ENCODE peak calls at places on chromosomes 11 and 22, in nine cellular contexts. O is BJ; W is HTR-8/SVneo; I is mucosa of gallbladder; U is adipocyte; J is NCI-H524; Q is posterior cingulate gyrus; N is stimulated activated naive CD4-positive, alpha-beta T cell; S is bronchial epithelial cell. P is an unnamed sample.

GRCh38 chr11:102309621-102310541 is 7.4 kb upstream of the BIRC3 start:
- DNase-seq in N (no peak), Q (no peak), O (no peak), I (no peak), W (no peak), S (no peak), U (peak; percentile 53), J (no peak), P (no peak)

GRCh38 chr11:72229925-72230763 is 5.6 kb downstream of the INPPL1 start:
- DNase-seq in I (no peak), N (no peak), W (no peak), Q (no peak), O (no peak), J (no peak), U (no peak), S (no peak), P (no peak)

GRCh38 chr11:118206612-118207031 is 18.2 kb downstream of the JAML start:
- DNase-seq in J (peak; percentile 2), Q (no peak), I (no peak), O (no peak), N (no peak), W (no peak), S (no peak), U (no peak), P (no peak)

GRCh38 chr11:81497202-81497804 is 1236.4 kb downstream of the FAM181B start:
- DNase-seq in Q (no peak), S (peak; percentile 38), N (no peak), O (no peak), J (peak; percentile 7), U (peak; percentile 50), W (peak; percentile 2), I (no peak), P (peak; percentile 16)

GRCh38 chr22:25161916-25162530 is 37.6 kb upstream of the CRYBB3 start:
- DNase-seq in N (no peak), J (no peak), Q (no peak), I (no peak), W (no peak), S (no peak), U (no peak), O (no peak), P (no peak)

GRCh38 chr11:68643576-68643975 is 40.8 kb upstream of the GAL start:
- DNase-seq in U (peak; percentile 17), Q (no peak), N (no peak), I (no peak), W (no peak), S (no peak), O (no peak), J (peak; percentile 8), P (peak; percentile 21)

GRCh38 chr11:118435233-118435892 is 929 bp upstream of the KMT2A start:
- DNase-seq in J (peak; percentile 91), I (peak; percentile 24), Q (peak; percentile 54), O (no peak), S (no peak), N (no peak), W (peak; percentile 51), U (peak; percentile 70), P (peak; percentile 20)

GRCh38 chr22:24997023-24997422 is 44.5 kb downstream of the KIAA1671 start:
- DNase-seq in O (no peak), S (no peak), U (no peak), J (no peak), I (no peak), Q (no peak), N (no peak), W (no peak), P (no peak)

GRCh38 chr11:57324154-57324885 is 432 bp downstream of the TNKS1BP1 start:
- DNase-seq in W (no peak), O (no peak), Q (no peak), I (no peak), N (no peak), U (peak; percentile 85), S (no peak), J (peak; percentile 41), P (peak; percentile 48)

GRCh38 chr11:14905104-14906033 is 13.3 kb upstream of the CYP2R1 start:
- DNase-seq in J (no peak), I (peak; percentile 44), N (peak; percentile 85), Q (no peak), S (no peak), U (peak; percentile 42), O (no peak), W (no peak), P (peak; percentile 10)

GRCh38 chr22:45537734-45538181 is 35.1 kb downstream of the FBLN1 start:
- DNase-seq in I (peak; percentile 31), N (no peak), W (no peak), U (peak; percentile 71), S (peak; percentile 99), Q (peak; percentile 65), O (peak; percentile 55), J (peak; percentile 61), P (peak; percentile 84)

GRCh38 chr11:122706689-122707088 is 51.2 kb downstream of the UBASH3B start:
- DNase-seq in W (peak; percentile 42), O (peak; percentile 66), Q (no peak), N (no peak), I (no peak), J (no peak), U (peak; percentile 79), S (peak; percentile 39), P (peak; percentile 87)

GRCh38 chr11:42315267-42315666 is 855.8 kb upstream of the LRRC4C start:
- DNase-seq in N (no peak), W (no peak), O (no peak), U (no peak), J (no peak), S (peak; percentile 5), Q (no peak), I (no peak), P (no peak)

GRCh38 chr11:120622189-120622912 is 110.8 kb downstream of the GRIK4 start:
- DNase-seq in J (no peak), S (peak; percentile 4), U (no peak), N (no peak), I (no peak), W (no peak), O (no peak), Q (no peak), P (no peak)